ENCODE peak calls at places on chromosomes 1 and 21, in four cellular contexts. Y is RWPE1; M is activated CD8-positive, alpha-beta memory T cell treated with anti-CD3 and anti-CD28 coated beads for 4 hours; P is nucleus accumbens. L is an unnamed sample.

GRCh38 chr21:41815652-41816582 is 49.1 kb upstream of the RIPK4 start:
- DNase-seq in M (no peak), Y (no peak), P (no peak), L (no peak)

GRCh38 chr1:19735419-19736127 is 64.1 kb downstream of the TMCO4 start:
- DNase-seq in M (no peak), Y (peak), P (peak), L (no peak)

GRCh38 chr1:92483442-92484170 is 3.1 kb downstream of the GFI1 start:
- DNase-seq in Y (no peak), M (peak), P (no peak), L (no peak)

GRCh38 chr1:203188686-203189232 is 2.3 kb upstream of the CHI3L1 start:
- DNase-seq in M (no peak), Y (no peak), P (no peak), L (no peak)

GRCh38 chr1:187842406-187843165 is 1013.8 kb downstream of the PLA2G4A start:
- DNase-seq in Y (peak), P (no peak), M (no peak), L (no peak)

GRCh38 chr1:93219443-93219842 is 38.9 kb downstream of the CCDC18 start:
- DNase-seq in M (no peak), P (no peak), Y (no peak), L (no peak)

GRCh38 chr1:58592521-58593134 is 15.6 kb upstream of the TACSTD2 start:
- DNase-seq in Y (peak), P (no peak), M (no peak), L (peak)

GRCh38 chr21:32359719-32360260 is 33.0 kb downstream of the URB1 start:
- DNase-seq in P (peak), M (no peak), Y (no peak), L (no peak)

GRCh38 chr1:232705815-232706575 is 76.1 kb upstream of the SIPA1L2 start:
- DNase-seq in P (no peak), Y (no peak), M (no peak), L (no peak)

GRCh38 chr1:87673748-87674147 is 345.1 kb downstream of the LMO4 start:
- DNase-seq in P (no peak), Y (no peak), M (no peak), L (no peak)

GRCh38 chr1:64601207-64601606 is 131.3 kb downstream of the CACHD1 start:
- DNase-seq in Y (no peak), M (no peak), P (no peak), L (no peak)

GRCh38 chr1:115496904-115497527 is 144.8 kb upstream of the VANGL1 start:
- DNase-seq in M (no peak), Y (peak), P (no peak), L (no peak)

GRCh38 chr1:172450524-172450885 is 6.6 kb upstream of the PIGC start:
- DNase-seq in M (no peak), Y (no peak), P (no peak), L (no peak)

GRCh38 chr1:89523597-89524368 is 846 bp upstream of the LRRC8B start:
- DNase-seq in M (peak), Y (peak), P (no peak), L (no peak)

GRCh38 chr1:31739281-31739853 is 24.8 kb downstream of the ADGRB2 start:
- DNase-seq in Y (peak), P (no peak), M (no peak), L (no peak)

GRCh38 chr1:162236201-162236600 is 140.5 kb downstream of the SPATA46 start:
- DNase-seq in M (no peak), P (no peak), Y (no peak), L (no peak)

GRCh38 chr21:14548751-14549150 is 2.6 kb upstream of the SAMSN1 start:
- DNase-seq in M (no peak), P (no peak), Y (no peak), L (no peak)

GRCh38 chr1:206631085-206631509 is 4.2 kb upstream of the DYRK3 start:
- DNase-seq in P (peak), Y (peak), M (no peak), L (no peak)

GRCh38 chr1:191913234-191913948 is 244.9 kb upstream of the RGS18 start:
- DNase-seq in Y (no peak), M (no peak), P (no peak), L (no peak)

GRCh38 chr1:82388679-82389078 is 587.9 kb downstream of the ADGRL2 start:
- DNase-seq in P (no peak), Y (peak), M (no peak), L (peak)

GRCh38 chr1:3785045-3785444 is 11.3 kb downstream of the LRRC47 start:
- DNase-seq in M (no peak), Y (no peak), P (no peak), L (no peak)